ENCODE peak calls at places on chromosomes 2 and 18, in six cellular contexts. A, N, S, F, B and J are unnamed samples.

GRCh38 chr2:189836644-189837043 is 52.4 kb downstream of the PMS1 start:
- DNase-seq in A (peak), N (no peak), S (no peak), F (no peak), B (no peak), J (no peak)

GRCh38 chr2:44155577-44156446 is 12.9 kb upstream of the PPM1B start:
- DNase-seq in A (no peak), N (no peak), S (no peak), F (no peak), B (no peak), J (no peak)

GRCh38 chr2:147110317-147110716 is 734.5 kb upstream of the ACVR2A start:
- DNase-seq in A (no peak), N (no peak), S (no peak), F (no peak), B (no peak), J (no peak)

GRCh38 chr18:36316246-36316645 is 18.7 kb downstream of the FHOD3 start:
- DNase-seq in A (no peak), N (peak), S (no peak), F (no peak), B (no peak), J (no peak)

GRCh38 chr18:78487649-78488048 is 492.0 kb upstream of the SALL3 start:
- DNase-seq in A (no peak), N (peak), S (no peak), F (no peak), B (no peak), J (no peak)

GRCh38 chr2:235779444-235779896 is 285.6 kb downstream of the AGAP1 start:
- DNase-seq in A (peak), N (peak), S (peak), F (peak), B (peak), J (peak)

GRCh38 chr18:48542513-48543181 is 3.8 kb downstream of the CTIF start:
- DNase-seq in A (no peak), N (no peak), S (no peak), F (no peak), B (no peak), J (no peak)

GRCh38 chr2:214174563-214174962 is 236.3 kb upstream of the VWC2L start:
- DNase-seq in A (no peak), N (no peak), S (no peak), F (no peak), B (no peak), J (no peak)

GRCh38 chr2:45554073-45554742 is 56.9 kb downstream of the SRBD1 start:
- DNase-seq in A (peak), N (no peak), S (no peak), F (no peak), B (no peak), J (no peak)

GRCh38 chr2:8371653-8372052 is 310.2 kb upstream of the ID2 start:
- DNase-seq in A (no peak), N (no peak), S (no peak), F (no peak), B (no peak), J (no peak)

GRCh38 chr2:37631292-37631691 is 40.1 kb downstream of the CDC42EP3 start:
- DNase-seq in A (no peak), N (no peak), S (no peak), F (no peak), B (no peak), J (no peak)

GRCh38 chr2:236265675-236266074 is 1.5 kb upstream of the ASB18 start:
- DNase-seq in A (no peak), N (peak), S (no peak), F (no peak), B (no peak), J (no peak)

GRCh38 chr2:240458900-240459391 is 23.5 kb downstream of the GPC1 start:
- DNase-seq in A (no peak), N (no peak), S (peak), F (no peak), B (no peak), J (no peak)

GRCh38 chr2:41933585-41934322 is 114.1 kb upstream of the PKDCC start:
- DNase-seq in A (peak), N (no peak), S (no peak), F (peak), B (no peak), J (no peak)

GRCh38 chr2:80490964-80491363 is 186.4 kb upstream of the LRRTM1 start:
- DNase-seq in A (no peak), N (no peak), S (no peak), F (no peak), B (no peak), J (no peak)

GRCh38 chr2:133780099-133780996 is 212.1 kb upstream of the NCKAP5 start:
- DNase-seq in A (peak), N (no peak), S (no peak), F (peak), B (peak), J (no peak)

GRCh38 chr2:37507703-37508102 is 163.3 kb downstream of the QPCT start:
- DNase-seq in A (no peak), N (no peak), S (no peak), F (no peak), B (no peak), J (no peak)

GRCh38 chr2:64045938-64046337 is 26.7 kb upstream of the VPS54 start:
- DNase-seq in A (no peak), N (no peak), S (no peak), F (no peak), B (no peak), J (no peak)

GRCh38 chr2:160583162-160583522 is 89.5 kb upstream of the RBMS1 start:
- DNase-seq in A (peak), N (no peak), S (no peak), F (no peak), B (no peak), J (no peak)

GRCh38 chr2:39124000-39124769 is 3.3 kb upstream of the SOS1 start:
- DNase-seq in A (peak), N (peak), S (peak), F (peak), B (peak), J (peak)

GRCh38 chr18:79402977-79403722 is 7.4 kb downstream of the NFATC1 start:
- DNase-seq in A (peak), N (peak), S (peak), F (peak), B (no peak), J (peak)

GRCh38 chr2:130874512-130874911 is 37.8 kb downstream of the ARHGEF4 start:
- DNase-seq in A (no peak), N (no peak), S (no peak), F (no peak), B (no peak), J (no peak)

GRCh38 chr2:16330571-16331351 is 334.9 kb downstream of the CYRIA start:
- DNase-seq in A (no peak), N (no peak), S (peak), F (no peak), B (no peak), J (no peak)

DNA sequence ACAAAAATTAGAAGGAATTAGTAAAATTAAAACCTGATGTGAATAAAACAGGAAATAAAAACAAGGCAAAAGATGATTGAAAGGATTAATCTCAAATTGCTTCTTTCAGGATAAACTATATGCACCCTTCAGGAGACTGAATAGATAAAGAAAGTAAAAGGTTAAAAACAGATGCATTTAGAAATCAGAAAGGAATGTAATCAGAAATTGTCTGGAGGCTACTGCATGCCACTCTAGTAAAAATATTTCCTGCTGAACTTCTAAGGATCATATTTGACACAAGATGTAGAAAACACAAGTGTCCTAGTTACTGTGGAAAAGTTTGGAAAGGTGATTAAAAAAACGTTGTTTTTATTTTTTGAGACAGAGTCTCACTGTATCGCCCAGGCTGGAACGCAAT is 16.2 kb downstream of the CHCHD5 start:
- DNase-seq in A (no peak), N (no peak), S (no peak), F (no peak), B (no peak), J (no peak)
- H3K27ac ChIP-seq in A (no peak), N (no peak), S (no peak), F (no peak), B (no peak), J (no peak)

GRCh38 chr2:110819711-110820110 is 87.3 kb downstream of the ACOXL start:
- DNase-seq in A (no peak), N (no peak), S (no peak), F (no peak), B (no peak), J (no peak)
- H3K27ac ChIP-seq in A (no peak), N (no peak), S (no peak), F (no peak), B (no peak), J (no peak)

GRCh38 chr2:6999161-6999877 is 82.1 kb downstream of the RNF144A start:
- DNase-seq in A (no peak), N (no peak), S (no peak), F (no peak), B (no peak), J (no peak)
- H3K27ac ChIP-seq in A (no peak), N (no peak), S (no peak), F (no peak), B (no peak), J (no peak)

DNA sequence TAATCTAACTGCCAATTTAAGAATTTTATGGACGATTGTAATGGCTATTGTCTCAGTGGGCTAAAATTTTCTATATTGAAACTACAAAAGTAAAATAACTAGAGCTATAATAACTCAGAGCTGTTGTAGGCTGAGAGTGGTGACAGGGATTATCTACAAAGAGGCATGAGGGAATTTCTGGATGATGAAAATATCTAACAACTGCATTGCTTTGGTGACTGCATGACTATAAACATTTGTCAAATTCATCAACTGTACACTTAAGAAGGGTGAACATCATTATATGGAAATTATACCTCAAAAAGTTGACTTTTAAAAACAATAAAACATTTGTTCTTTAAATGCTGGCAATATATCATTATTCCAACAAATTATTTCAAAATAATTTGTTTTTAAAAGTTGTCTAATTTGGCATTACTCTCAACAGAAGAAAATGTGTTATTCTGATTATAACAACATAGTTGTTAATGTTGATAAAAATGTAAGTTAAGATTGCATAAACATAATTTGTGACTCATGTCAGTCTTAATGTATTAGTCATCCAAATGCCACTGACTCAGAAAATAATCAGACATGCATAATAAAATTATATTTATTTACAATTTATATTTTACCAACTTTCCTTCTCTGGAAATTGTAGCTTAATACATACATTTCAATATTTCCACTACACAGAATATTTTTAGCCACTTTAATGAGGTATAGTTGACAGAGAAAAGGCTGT is 865.1 kb upstream of the VRK2 start:
- DNase-seq in A (peak), N (no peak), S (no peak), F (no peak), B (no peak), J (no peak)
- H3K27ac ChIP-seq in A (no peak), N (no peak), S (no peak), F (no peak), B (no peak), J (no peak)

GRCh38 chr2:108535380-108535677 is 1.1 kb downstream of the LIMS1 start:
- DNase-seq in A (peak), N (no peak), S (no peak), F (no peak), B (no peak), J (no peak)

GRCh38 chr2:108533832-108534576 is at the start of gene LIMS1:
- DNase-seq in A (peak), N (peak), S (peak), F (peak), B (peak), J (peak)

GRCh38 chr2:108536133-108536780 is 2.0 kb downstream of the LIMS1 start:
- DNase-seq in A (peak), N (no peak), S (no peak), F (no peak), B (no peak), J (no peak)

GRCh38 chr2:108536911-108537310 is 2.6 kb downstream of the LIMS1 start:
- DNase-seq in A (no peak), N (no peak), S (no peak), F (no peak), B (peak), J (no peak)

DNA sequence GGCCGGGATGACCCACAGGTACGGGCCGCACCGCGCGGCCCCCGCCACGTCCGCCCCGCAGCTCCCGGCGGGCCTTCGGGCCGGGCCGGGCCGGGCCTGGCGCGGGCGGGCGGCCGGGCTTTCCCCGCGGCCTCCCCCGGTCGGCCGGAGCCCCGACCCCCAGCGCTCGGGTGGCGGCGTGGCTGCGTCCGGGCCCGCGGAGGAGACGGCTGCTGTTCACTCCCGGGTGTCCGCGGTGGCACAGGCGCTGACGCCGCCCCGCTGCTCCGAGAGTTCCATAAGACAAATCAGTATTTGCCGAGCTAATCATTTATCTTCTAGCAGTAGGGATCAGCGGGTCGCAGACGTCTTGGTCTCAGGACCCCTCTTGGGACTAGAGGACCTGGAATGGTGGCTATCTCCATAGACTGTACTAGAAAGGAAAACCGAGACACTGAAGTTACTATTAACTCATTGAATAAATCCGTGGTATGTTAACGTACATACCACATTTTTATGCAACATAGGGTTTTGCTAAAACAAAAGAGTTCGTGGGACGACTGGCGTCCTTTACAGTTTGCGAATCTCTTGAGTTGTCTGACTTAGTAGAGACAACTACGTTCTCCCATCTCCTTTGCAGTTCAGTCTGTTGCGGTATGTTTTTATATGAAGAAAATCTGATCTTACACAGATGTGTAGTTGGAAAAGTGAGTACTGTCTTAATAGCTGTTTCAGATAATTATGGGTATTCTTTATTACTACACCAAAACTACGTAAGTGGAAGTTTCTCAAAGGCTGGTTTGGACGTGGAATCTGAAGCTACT is 508 bp downstream of the LIMS1 start:
- DNase-seq in A (peak), N (no peak), S (peak), F (peak), B (peak), J (peak)
- H3K27ac ChIP-seq in A (peak), N (peak), S (peak), F (peak), B (no peak), J (peak)

DNA sequence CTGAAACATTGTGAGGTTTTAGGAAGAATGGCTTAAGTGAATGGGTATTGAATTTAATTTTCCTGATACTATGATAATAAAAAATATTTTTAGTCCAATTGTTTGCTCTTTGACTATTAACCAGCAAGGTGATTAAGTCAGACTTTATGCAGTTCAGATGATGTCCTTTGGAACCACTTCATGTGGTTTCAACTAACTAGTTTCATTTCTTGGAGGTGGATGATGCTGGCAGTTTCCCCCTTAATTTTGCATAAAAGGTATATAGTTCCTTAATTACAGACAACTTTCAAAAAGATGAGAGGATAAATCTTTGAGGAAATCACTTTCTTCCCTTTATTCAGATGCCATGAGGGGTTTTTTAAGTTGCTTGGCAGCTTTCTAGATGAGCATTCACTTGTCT is 223.1 kb downstream of the PHLPP1 start:
- DNase-seq in A (no peak), N (no peak), S (no peak), F (no peak), B (no peak), J (no peak)
- H3K27ac ChIP-seq in A (no peak), N (no peak), S (no peak), F (peak), B (no peak), J (peak)

GRCh38 chr2:14524803-14525080 is 107.8 kb upstream of the LRATD1 start:
- DNase-seq in A (no peak), N (no peak), S (no peak), F (no peak), B (no peak), J (no peak)
- H3K27ac ChIP-seq in A (no peak), N (no peak), S (no peak), F (no peak), B (no peak), J (no peak)

DNA sequence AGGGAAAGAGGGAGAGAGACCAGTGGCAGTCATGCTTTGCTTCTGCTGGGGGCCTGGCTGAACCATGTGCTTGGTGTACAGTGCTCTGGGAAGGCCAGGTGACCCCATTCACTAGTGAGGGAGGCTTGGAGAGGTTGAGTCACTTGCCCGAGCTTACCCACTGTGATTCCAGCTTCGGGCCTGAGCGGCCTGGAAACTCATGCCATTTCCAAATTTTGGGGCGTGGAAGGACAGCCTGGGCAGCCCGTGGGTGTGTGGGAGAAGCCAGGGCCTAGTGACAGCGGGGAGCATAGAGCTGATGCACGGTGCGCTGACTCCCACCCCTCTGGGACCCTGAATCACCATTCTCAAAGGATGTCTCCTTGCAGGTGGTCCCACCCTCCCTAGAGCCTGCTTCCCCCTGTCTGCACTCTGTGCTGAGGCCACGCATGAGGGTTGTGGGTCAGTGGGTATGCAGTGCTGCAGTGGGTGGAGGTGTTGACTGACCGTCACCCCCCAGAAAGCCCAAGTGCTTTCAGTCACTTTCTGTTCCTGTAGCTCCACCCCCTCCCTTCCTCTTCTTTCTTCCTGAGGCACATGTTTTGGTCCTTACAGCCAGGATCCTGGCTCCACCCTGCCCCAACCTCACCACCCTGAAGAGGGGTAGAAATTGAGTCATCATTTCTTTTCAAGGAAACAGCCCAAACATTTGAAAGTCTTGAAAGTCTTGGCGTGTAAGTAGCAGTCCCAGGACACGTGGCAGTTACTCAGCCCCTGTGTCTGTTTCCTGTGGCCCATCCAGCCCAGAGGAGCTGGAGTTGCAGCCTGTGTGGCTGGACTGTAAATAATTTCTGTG is 69.3 kb upstream of the MCFD2 start:
- DNase-seq in A (peak), N (peak), S (peak), F (peak), B (peak), J (peak)
- H3K27ac ChIP-seq in A (no peak), N (peak), S (peak), F (peak), B (peak), J (peak)

GRCh38 chr2:200713704-200714064 is 98.0 kb upstream of the BZW1 start:
- DNase-seq in A (no peak), N (no peak), S (no peak), F (no peak), B (no peak), J (no peak)
- H3K27ac ChIP-seq in A (no peak), N (peak), S (peak), F (peak), B (peak), J (peak)

DNA sequence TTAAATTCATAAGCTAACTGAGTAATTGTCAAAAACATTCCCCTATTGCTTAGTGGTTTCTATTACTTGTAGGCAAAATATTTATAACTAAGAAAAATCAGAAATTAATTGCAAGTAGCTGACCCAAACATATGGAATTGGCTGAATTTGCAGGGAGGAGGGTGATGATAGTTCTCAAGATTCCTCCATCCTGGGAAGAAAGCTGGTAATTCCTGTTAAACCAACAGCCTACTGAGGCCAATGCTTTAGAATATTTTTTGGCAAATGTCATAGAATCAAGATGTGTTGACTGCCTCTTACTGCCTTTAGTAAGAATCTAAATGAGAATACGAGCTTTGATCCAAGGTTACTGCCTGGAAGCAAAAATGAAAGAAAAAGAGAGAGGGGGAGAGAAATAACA is 120.0 kb downstream of the COL6A3 start:
- DNase-seq in A (peak), N (no peak), S (no peak), F (no peak), B (no peak), J (no peak)
- H3K27ac ChIP-seq in A (peak), N (peak), S (no peak), F (peak), B (no peak), J (peak)